ENCODE peak calls at places on chromosomes 3 and 15, in five cellular contexts. D, S, J, A and T are unnamed samples.

GRCh38 chr3:126326629-126327028 is 30.6 kb downstream of the KLF15 start:
- DNase-seq in D (no peak), S (no peak), A (no peak), J (no peak), T (no peak)

GRCh38 chr3:12868039-12869024 is 27.0 kb upstream of the RPL32 start:
- DNase-seq in D (peak), A (peak), S (peak), J (peak), T (no peak)

GRCh38 chr3:188439080-188439479 is 285.1 kb downstream of the LPP start:
- DNase-seq in J (peak), A (no peak), S (peak), D (no peak), T (no peak)

GRCh38 chr3:63067999-63068645 is 192.9 kb upstream of the CADPS start:
- DNase-seq in S (no peak), J (no peak), A (no peak), D (no peak), T (peak)

GRCh38 chr15:69304176-69304533 is 5.4 kb downstream of the PAQR5 start:
- DNase-seq in A (no peak), J (no peak), S (no peak), D (peak), T (no peak)

GRCh38 chr3:128971421-128971820 is 22.5 kb downstream of the CFAP92 start:
- DNase-seq in J (no peak), S (no peak), A (no peak), D (no peak), T (no peak)

GRCh38 chr3:39000008-39000450 is 51.7 kb downstream of the SCN11A start:
- DNase-seq in S (no peak), A (no peak), D (peak), J (no peak), T (peak)

GRCh38 chr3:48014358-48014757 is 1.9 kb downstream of the MAP4 start:
- DNase-seq in J (no peak), A (no peak), D (no peak), S (no peak), T (no peak)

GRCh38 chr15:64050281-64051092 is 4.2 kb upstream of the DAPK2 start:
- DNase-seq in J (no peak), D (no peak), A (no peak), S (no peak), T (no peak)

GRCh38 chr15:96273317-96274086 is 57.0 kb upstream of the NR2F2 start:
- DNase-seq in D (no peak), J (peak), A (no peak), S (no peak), T (no peak)

GRCh38 chr3:111851511-111851954 is 7.5 kb upstream of the PHLDB2 start:
- DNase-seq in D (no peak), A (no peak), S (no peak), J (no peak), T (no peak)

GRCh38 chr3:156617145-156617544 is 57.2 kb upstream of the TIPARP start:
- DNase-seq in D (no peak), S (no peak), J (no peak), A (no peak), T (no peak)

GRCh38 chr15:22224241-22224671 is 143.9 kb downstream of the OR4M2 start:
- DNase-seq in D (no peak), J (no peak), S (peak), A (no peak), T (no peak)

GRCh38 chr3:31596176-31596575 is 63.5 kb downstream of the STT3B start:
- DNase-seq in J (no peak), A (no peak), S (no peak), D (no peak), T (no peak)

GRCh38 chr3:152175576-152175883 is 93.2 kb upstream of the MBNL1 start:
- DNase-seq in D (peak), A (no peak), S (no peak), J (no peak), T (no peak)

GRCh38 chr15:31280831-31281216 is 45.8 kb upstream of the KLF13 start:
- DNase-seq in D (no peak), J (no peak), A (no peak), S (no peak), T (no peak)

GRCh38 chr3:149673393-149673792 is 15.6 kb upstream of the WWTR1 start:
- DNase-seq in A (no peak), S (no peak), J (no peak), D (no peak), T (no peak)

GRCh38 chr3:67301556-67301955 is 303.4 kb downstream of the KBTBD8 start:
- DNase-seq in J (no peak), D (no peak), A (no peak), S (no peak), T (no peak)

GRCh38 chr15:59399465-59400102 is 26.9 kb upstream of the MYO1E start:
- DNase-seq in S (no peak), J (no peak), D (no peak), A (peak), T (peak)

GRCh38 chr3:186821429-186822367 is 15.4 kb upstream of the RFC4 start:
- DNase-seq in J (no peak), A (no peak), D (no peak), S (no peak), T (no peak)